ENCODE peak calls at places on chromosomes 13 and 19, in five cellular contexts. One of them, this sample, is unnamed.

GRCh38 chr19:7851623-7852500 is 21.8 kb downstream of the EVI5L start:
- DNase-seq in substantia nigra: peak
- DNase-seq in LHCN-M2: no peak
- DNase-seq in midbrain: peak
- DNase-seq in hypothalamus: peak
- DNase-seq in this sample: no peak

GRCh38 chr19:55526216-55527196 is 10.4 kb downstream of the SBK2 start:
- DNase-seq in substantia nigra: no peak
- DNase-seq in LHCN-M2: peak
- DNase-seq in midbrain: no peak
- DNase-seq in hypothalamus: no peak
- DNase-seq in this sample: peak

GRCh38 chr19:23867895-23868294 is 46.8 kb upstream of the ZNF726 start:
- DNase-seq in substantia nigra: no peak
- DNase-seq in LHCN-M2: no peak
- DNase-seq in midbrain: no peak
- DNase-seq in hypothalamus: no peak
- DNase-seq in this sample: no peak

GRCh38 chr19:43798026-43798545 is 4.2 kb downstream of the LYPD5 start:
- DNase-seq in substantia nigra: no peak
- DNase-seq in LHCN-M2: no peak
- DNase-seq in midbrain: no peak
- DNase-seq in hypothalamus: no peak
- DNase-seq in this sample: no peak

GRCh38 chr13:112619730-112620639 is 32.0 kb upstream of the TUBGCP3 start:
- DNase-seq in substantia nigra: peak
- DNase-seq in LHCN-M2: peak
- DNase-seq in midbrain: no peak
- DNase-seq in hypothalamus: no peak
- DNase-seq in this sample: peak

GRCh38 chr13:113445791-113446487 is 7.3 kb downstream of the ADPRHL1 start:
- DNase-seq in substantia nigra: no peak
- DNase-seq in LHCN-M2: no peak
- DNase-seq in midbrain: peak
- DNase-seq in hypothalamus: no peak
- DNase-seq in this sample: no peak

GRCh38 chr13:114100446-114101320 is 31.7 kb downstream of the RASA3 start:
- DNase-seq in substantia nigra: no peak
- DNase-seq in LHCN-M2: no peak
- DNase-seq in midbrain: no peak
- DNase-seq in hypothalamus: no peak
- DNase-seq in this sample: no peak

GRCh38 chr13:67224148-67224846 is 5.8 kb downstream of the PCDH9 start:
- DNase-seq in substantia nigra: peak
- DNase-seq in LHCN-M2: peak
- DNase-seq in midbrain: peak
- DNase-seq in hypothalamus: peak
- DNase-seq in this sample: peak

GRCh38 chr19:33066543-33066942 is 1.9 kb upstream of the RHPN2 start:
- DNase-seq in substantia nigra: no peak
- DNase-seq in LHCN-M2: no peak
- DNase-seq in midbrain: no peak
- DNase-seq in hypothalamus: no peak
- DNase-seq in this sample: no peak

GRCh38 chr13:29131159-29131558 is 311.0 kb downstream of the MTUS2 start:
- DNase-seq in substantia nigra: no peak
- DNase-seq in LHCN-M2: no peak
- DNase-seq in midbrain: no peak
- DNase-seq in hypothalamus: no peak
- DNase-seq in this sample: no peak

GRCh38 chr13:41495044-41495443 is 37.7 kb downstream of the RGCC start:
- DNase-seq in substantia nigra: no peak
- DNase-seq in LHCN-M2: no peak
- DNase-seq in midbrain: no peak
- DNase-seq in hypothalamus: no peak
- DNase-seq in this sample: no peak

GRCh38 chr19:10339380-10339960 is at the start of gene ICAM3:
- DNase-seq in substantia nigra: no peak
- DNase-seq in LHCN-M2: no peak
- DNase-seq in midbrain: no peak
- DNase-seq in hypothalamus: no peak
- DNase-seq in this sample: no peak

GRCh38 chr13:31859546-31859945 is 120.2 kb downstream of the RXFP2 start:
- DNase-seq in substantia nigra: no peak
- DNase-seq in LHCN-M2: no peak
- DNase-seq in midbrain: peak
- DNase-seq in hypothalamus: no peak
- DNase-seq in this sample: peak

GRCh38 chr19:36196249-36196648 is 18.2 kb downstream of the ZNF565 start:
- DNase-seq in substantia nigra: no peak
- DNase-seq in LHCN-M2: no peak
- DNase-seq in midbrain: no peak
- DNase-seq in hypothalamus: no peak
- DNase-seq in this sample: no peak

GRCh38 chr13:28531195-28531955 is 36.4 kb upstream of the FLT1 start:
- DNase-seq in substantia nigra: no peak
- DNase-seq in LHCN-M2: peak
- DNase-seq in midbrain: no peak
- DNase-seq in hypothalamus: no peak
- DNase-seq in this sample: peak

GRCh38 chr19:49591731-49592485 is 926 bp downstream of the PRR12 start:
- DNase-seq in substantia nigra: peak
- DNase-seq in LHCN-M2: peak
- DNase-seq in midbrain: peak
- DNase-seq in hypothalamus: peak
- DNase-seq in this sample: peak

GRCh38 chr19:35013820-35014754 is 14.0 kb downstream of the GRAMD1A start:
- DNase-seq in substantia nigra: no peak
- DNase-seq in LHCN-M2: no peak
- DNase-seq in midbrain: no peak
- DNase-seq in hypothalamus: no peak
- DNase-seq in this sample: no peak

GRCh38 chr19:33064117-33064777 is 441 bp downstream of the RHPN2 start:
- DNase-seq in substantia nigra: no peak
- DNase-seq in LHCN-M2: no peak
- DNase-seq in midbrain: no peak
- DNase-seq in hypothalamus: no peak
- DNase-seq in this sample: peak

GRCh38 chr13:108915095-108915633 is 285.8 kb downstream of the MYO16 start:
- DNase-seq in substantia nigra: no peak
- DNase-seq in LHCN-M2: peak
- DNase-seq in midbrain: peak
- DNase-seq in hypothalamus: no peak
- DNase-seq in this sample: peak

GRCh38 chr13:59776924-59777690 is 386.6 kb downstream of the DIAPH3 start:
- DNase-seq in substantia nigra: no peak
- DNase-seq in LHCN-M2: peak
- DNase-seq in midbrain: no peak
- DNase-seq in hypothalamus: no peak
- DNase-seq in this sample: peak

GRCh38 chr19:18478545-18479311 is 40.8 kb upstream of the ISYNA1 start:
- DNase-seq in substantia nigra: peak
- DNase-seq in LHCN-M2: peak
- DNase-seq in midbrain: peak
- DNase-seq in hypothalamus: peak
- DNase-seq in this sample: peak

GRCh38 chr13:59746291-59746962 is 417.3 kb downstream of the DIAPH3 start:
- DNase-seq in substantia nigra: no peak
- DNase-seq in LHCN-M2: peak
- DNase-seq in midbrain: no peak
- DNase-seq in hypothalamus: no peak
- DNase-seq in this sample: no peak

GRCh38 chr19:53958168-53958571 is 4.6 kb upstream of the CACNG8 start:
- DNase-seq in substantia nigra: no peak
- DNase-seq in LHCN-M2: no peak
- DNase-seq in midbrain: peak
- DNase-seq in hypothalamus: peak
- DNase-seq in this sample: no peak

GRCh38 chr13:111898956-111899713 is 167.8 kb upstream of the SOX1 start:
- DNase-seq in substantia nigra: no peak
- DNase-seq in LHCN-M2: no peak
- DNase-seq in midbrain: no peak
- DNase-seq in hypothalamus: no peak
- DNase-seq in this sample: no peak

GRCh38 chr13:109743706-109744453 is 42.5 kb downstream of the IRS2 start:
- DNase-seq in substantia nigra: no peak
- DNase-seq in LHCN-M2: peak
- DNase-seq in midbrain: no peak
- DNase-seq in hypothalamus: no peak
- DNase-seq in this sample: peak

GRCh38 chr19:6717036-6717435 is 3.4 kb downstream of the C3 start:
- DNase-seq in substantia nigra: no peak
- DNase-seq in LHCN-M2: no peak
- DNase-seq in midbrain: no peak
- DNase-seq in hypothalamus: no peak
- DNase-seq in this sample: no peak

GRCh38 chr13:51396352-51396751 is 56.5 kb downstream of the INTS6 start:
- DNase-seq in substantia nigra: no peak
- DNase-seq in LHCN-M2: no peak
- DNase-seq in midbrain: no peak
- DNase-seq in hypothalamus: no peak
- DNase-seq in this sample: peak

GRCh38 chr13:86585826-86586225 is 786.6 kb upstream of the SLITRK6 start:
- DNase-seq in substantia nigra: no peak
- DNase-seq in LHCN-M2: no peak
- DNase-seq in midbrain: no peak
- DNase-seq in hypothalamus: no peak
- DNase-seq in this sample: peak

GRCh38 chr13:71459708-71460107 is 407.3 kb downstream of the DACH1 start:
- DNase-seq in substantia nigra: no peak
- DNase-seq in LHCN-M2: no peak
- DNase-seq in midbrain: no peak
- DNase-seq in hypothalamus: no peak
- DNase-seq in this sample: no peak

GRCh38 chr13:51785592-51786424 is 18.2 kb downstream of the DHRS12 start:
- DNase-seq in substantia nigra: no peak
- DNase-seq in LHCN-M2: peak
- DNase-seq in midbrain: peak
- DNase-seq in hypothalamus: peak
- DNase-seq in this sample: peak

GRCh38 chr19:40687525-40688016 is 2.9 kb downstream of the NUMBL start:
- DNase-seq in substantia nigra: no peak
- DNase-seq in LHCN-M2: peak
- DNase-seq in midbrain: no peak
- DNase-seq in hypothalamus: no peak
- DNase-seq in this sample: peak

This sample was measured in fibroblast of villous mesenchyme.